ENCODE peak calls at places on chromosomes 3 and 15, in six cellular contexts. H, B, J, K, I and X are unnamed samples.

GRCh38 chr15:51735211-51735610 is 2.2 kb downstream of the LYSMD2 start:
- DNase-seq in H (no peak), I (no peak), J (no peak), B (no peak), K (peak; percentile 57), X (peak; percentile 33)

GRCh38 chr3:197510642-197511018 is 45.1 kb downstream of the BDH1 start:
- DNase-seq in K (no peak), I (no peak), H (no peak), B (no peak), J (no peak), X (no peak)

GRCh38 chr3:113783980-113784379 is 37.1 kb downstream of the ATP6V1A start:
- DNase-seq in K (peak; percentile 3), H (no peak), B (no peak), J (no peak), I (peak; percentile 85), X (no peak)

GRCh38 chr3:141686477-141687280 is 51.4 kb upstream of the RNF7 start:
- DNase-seq in J (no peak), K (no peak), H (no peak), B (no peak), I (peak; percentile 85), X (no peak)

GRCh38 chr3:14436954-14437281 is 34.5 kb downstream of the SLC6A6 start:
- DNase-seq in K (no peak), B (no peak), I (no peak), H (no peak), J (no peak), X (no peak)

GRCh38 chr15:25059698-25060471 is 105.1 kb downstream of the SNRPN start:
- DNase-seq in I (no peak), B (no peak), K (no peak), H (no peak), J (no peak), X (no peak)

GRCh38 chr3:53162672-53163458 is 1.9 kb downstream of the PRKCD start:
- DNase-seq in J (no peak), H (no peak), K (peak; percentile 30), B (no peak), I (no peak), X (no peak)

GRCh38 chr15:44537728-44538240 is 837 bp downstream of the EIF3J start:
- DNase-seq in B (peak; percentile 25), J (no peak), K (peak; percentile 35), I (no peak), H (no peak), X (peak; percentile 33)

GRCh38 chr3:190130700-190131099 is 10.0 kb upstream of the P3H2 start:
- DNase-seq in J (no peak), H (no peak), K (no peak), I (no peak), B (no peak), X (no peak)

GRCh38 chr3:43153189-43154083 is 47.6 kb upstream of the POMGNT2 start:
- DNase-seq in K (no peak), J (no peak), B (no peak), H (no peak), I (no peak), X (no peak)
- TF ChIP-seq MAX in K (no peak), J (no peak), B (no peak), H (no peak), I (no peak), X (no peak)

DNA sequence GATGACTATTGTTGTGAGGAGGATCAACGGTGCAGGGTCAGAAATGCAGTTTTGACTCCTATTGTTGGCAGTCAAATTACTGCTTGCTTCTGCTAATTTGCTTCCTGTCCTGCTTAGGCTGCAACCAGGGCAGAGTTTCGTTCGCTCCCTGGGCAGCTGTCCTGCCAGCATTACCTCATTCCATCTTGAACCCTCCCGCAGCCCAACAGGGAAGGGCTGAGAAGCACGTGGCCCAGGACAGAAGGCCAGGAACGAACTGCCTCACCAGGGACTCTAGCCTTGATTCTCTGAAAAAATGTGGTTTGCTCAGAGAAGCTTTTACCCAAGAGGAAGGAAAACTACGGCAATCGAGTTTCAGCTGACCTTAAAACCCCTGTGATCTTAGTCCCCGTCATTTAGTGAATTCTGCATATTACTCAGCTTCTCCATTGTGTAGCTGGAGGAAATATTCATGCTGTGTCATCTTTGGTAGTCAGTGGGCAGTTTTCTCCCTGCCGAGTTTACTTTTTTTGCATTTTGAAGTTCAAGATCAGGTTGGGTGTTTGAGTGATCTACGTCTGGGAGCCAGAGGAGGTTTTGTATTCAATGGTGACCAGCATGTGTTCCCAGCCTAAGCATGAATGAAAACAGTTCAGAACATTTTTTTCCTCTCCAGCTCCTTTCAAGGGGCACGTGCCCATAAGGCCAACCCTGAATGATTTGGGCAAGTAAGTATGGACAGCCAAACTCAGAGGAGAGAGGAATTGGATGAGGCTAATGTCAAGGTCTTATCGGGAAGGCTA is 23.0 kb downstream of the TLNRD1 start:
- DNase-seq in H (no peak), K (peak; percentile 84), B (no peak), I (peak; percentile 91), J (no peak), X (no peak)
- TF ChIP-seq MAX in H (peak; percentile 53), K (peak; percentile 95), B (no peak), I (peak; percentile 93), J (no peak), X (no peak)

GRCh38 chr3:102757950-102758349 is 323.1 kb downstream of the ZPLD1 start:
- DNase-seq in H (no peak), J (no peak), K (no peak), I (no peak), B (no peak), X (no peak)

DNA sequence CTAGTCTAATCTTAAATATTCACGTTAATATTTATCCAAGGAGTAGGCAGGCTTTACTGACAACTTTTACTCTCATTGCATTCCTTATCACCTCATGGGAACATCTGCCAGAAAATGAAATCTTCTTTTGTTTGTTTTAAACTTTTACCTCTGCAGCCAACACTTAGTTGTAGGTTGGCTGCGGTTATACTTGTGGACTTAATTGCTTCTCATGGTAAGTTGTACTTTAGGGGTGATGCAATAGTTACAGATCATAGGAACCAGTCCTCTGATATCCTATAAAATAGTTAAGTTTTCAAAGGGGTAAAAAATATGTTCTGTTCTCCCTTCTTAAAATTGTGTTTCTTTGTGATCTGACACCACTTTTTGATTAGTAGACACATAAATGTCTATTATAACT is 321.9 kb downstream of the ZPLD1 start:
- DNase-seq in B (no peak), H (no peak), J (no peak), K (no peak), I (no peak), X (no peak)
- TF ChIP-seq MAX in B (no peak), H (no peak), J (no peak), K (no peak), I (no peak), X (no peak)

DNA sequence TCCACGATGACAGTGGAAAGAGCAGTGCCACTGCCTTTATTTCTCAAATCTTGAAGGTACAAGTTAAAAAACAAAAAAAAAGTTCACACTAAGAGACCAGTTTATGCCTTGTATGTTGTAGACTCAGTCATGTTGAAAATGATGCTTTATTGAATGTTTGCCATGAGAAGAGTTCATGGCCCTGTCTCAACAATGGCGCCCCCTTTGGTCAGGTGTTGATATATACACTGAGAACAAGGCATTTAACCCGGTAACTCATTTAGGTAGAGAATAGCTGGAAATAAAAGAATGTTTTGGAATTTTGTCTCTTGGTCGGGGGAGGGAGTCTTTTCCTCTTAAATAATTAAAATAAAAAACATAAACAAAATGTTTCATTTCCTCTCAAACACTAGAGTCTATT is 145.6 kb upstream of the SLC2A2 start:
- DNase-seq in J (no peak), H (peak; percentile 38), I (no peak), K (peak; percentile 19), B (no peak), X (no peak)
- TF ChIP-seq MAX in J (no peak), H (no peak), I (no peak), K (no peak), B (no peak), X (no peak)